ENCODE peak calls at places on chromosomes 12 and 14, in six cellular contexts. D is body of pancreas, J is A549, P is transverse colon, B is HCT116, S is sigmoid colon. K is an unnamed sample.

GRCh38 chr14:38808734-38809455 is 294.1 kb downstream of the SEC23A start:
- DNase-seq in D (no peak), J (peak), P (peak), B (peak), S (no peak), K (peak)

GRCh38 chr12:95944108-95944704 is 1.1 kb downstream of the AMDHD1 start:
- DNase-seq in D (no peak), J (no peak), P (no peak), B (no peak), S (no peak), K (peak)

GRCh38 chr12:116076399-116076798 is 201.1 kb downstream of the MED13L start:
- DNase-seq in D (no peak), J (no peak), P (no peak), B (no peak), S (no peak), K (no peak)

GRCh38 chr12:14260011-14260993 is 105.2 kb upstream of the ATF7IP start:
- DNase-seq in D (peak), J (peak), P (peak), B (peak), S (peak), K (peak)

GRCh38 chr12:120138366-120138765 is 21.8 kb upstream of the RAB35 start:
- DNase-seq in D (no peak), J (no peak), P (no peak), B (no peak), S (no peak), K (no peak)

GRCh38 chr14:50714452-50715073 is 46.5 kb upstream of the SAV1 start:
- DNase-seq in D (no peak), J (peak), P (no peak), B (peak), S (no peak), K (peak)

GRCh38 chr12:67096533-67097318 is 172.4 kb upstream of the CAND1 start:
- DNase-seq in D (no peak), J (no peak), P (no peak), B (no peak), S (no peak), K (peak)

GRCh38 chr14:61268797-61269196 is 12.3 kb downstream of the TMEM30B start:
- DNase-seq in D (no peak), J (no peak), P (no peak), B (no peak), S (no peak), K (no peak)

GRCh38 chr12:106919910-106920544 is 35.7 kb upstream of the TMEM263 start:
- DNase-seq in D (no peak), J (peak), P (no peak), B (peak), S (no peak), K (peak)

GRCh38 chr12:47307680-47308399 is 228.1 kb upstream of the AMIGO2 start:
- DNase-seq in D (peak), J (peak), P (peak), B (peak), S (no peak), K (peak)

GRCh38 chr14:37587881-37588666 is 7.0 kb downstream of the FOXA1 start:
- DNase-seq in D (no peak), J (peak), P (no peak), B (no peak), S (no peak), K (no peak)

GRCh38 chr12:110217996-110218674 is 62.9 kb upstream of the ATP2A2 start:
- DNase-seq in D (no peak), J (no peak), P (no peak), B (no peak), S (no peak), K (no peak)

GRCh38 chr12:49515266-49515665 is 23.6 kb upstream of the KCNH3 start:
- DNase-seq in D (no peak), J (peak), P (no peak), B (no peak), S (no peak), K (peak)

GRCh38 chr14:37546621-37547447 is 48.2 kb downstream of the FOXA1 start:
- DNase-seq in D (no peak), J (peak), P (no peak), B (no peak), S (no peak), K (no peak)

GRCh38 chr14:32702571-32702970 is 236.1 kb upstream of the NPAS3 start:
- DNase-seq in D (no peak), J (no peak), P (peak), B (no peak), S (peak), K (no peak)

GRCh38 chr12:26124491-26125450 is at the start of gene BHLHE41:
- DNase-seq in D (peak), J (no peak), P (peak), B (no peak), S (peak), K (peak)
- TF ChIP-seq POLR2A in D (peak), J (no peak), P (peak), B (no peak), S (peak), K (no peak)

GRCh38 chr14:73786632-73786941 is 65.0 kb upstream of the PTGR2 start:
- DNase-seq in D (peak), J (peak), P (peak), B (no peak), S (peak), K (peak)

GRCh38 chr14:73785834-73786631 is 65.6 kb upstream of the PTGR2 start:
- DNase-seq in D (peak), J (peak), P (peak), B (peak), S (peak), K (peak)

GRCh38 chr14:73784065-73784987 is 67.3 kb upstream of the PTGR2 start:
- DNase-seq in D (peak), J (no peak), P (no peak), B (no peak), S (peak), K (peak)

GRCh38 chr14:73785336-73785833 is 66.2 kb upstream of the PTGR2 start:
- DNase-seq in D (no peak), J (peak), P (peak), B (no peak), S (peak), K (peak)

DNA sequence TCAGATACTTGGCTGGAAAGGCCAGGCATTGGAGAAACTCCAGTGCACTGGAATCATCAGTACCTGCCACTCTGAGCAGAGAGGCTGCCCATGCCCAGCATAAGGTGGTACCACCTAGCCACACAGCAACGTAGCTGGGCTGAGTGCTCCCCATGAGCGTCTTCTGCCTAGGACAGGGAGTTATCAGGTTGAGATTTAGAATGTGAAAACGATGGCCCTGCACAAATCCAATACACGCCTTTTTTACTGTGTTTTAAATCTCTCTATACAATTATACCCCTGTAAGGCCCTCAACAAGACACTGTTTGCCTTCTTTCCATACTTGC is 66.7 kb upstream of the PTGR2 start:
- DNase-seq in D (no peak), J (no peak), P (no peak), B (no peak), S (peak), K (no peak)
- H3K4me3 ChIP-seq in D (no peak), J (peak), P (peak), B (no peak), S (peak), K (peak)

GRCh38 chr14:92121670-92122350 is at the start of the genes CPSF2 and NDUFB1:
- DNase-seq in D (peak), J (peak), P (peak), B (peak), S (peak), K (peak)
- TF ChIP-seq POLR2A in D (peak), J (peak), P (peak), B (peak), S (peak), K (peak)

DNA sequence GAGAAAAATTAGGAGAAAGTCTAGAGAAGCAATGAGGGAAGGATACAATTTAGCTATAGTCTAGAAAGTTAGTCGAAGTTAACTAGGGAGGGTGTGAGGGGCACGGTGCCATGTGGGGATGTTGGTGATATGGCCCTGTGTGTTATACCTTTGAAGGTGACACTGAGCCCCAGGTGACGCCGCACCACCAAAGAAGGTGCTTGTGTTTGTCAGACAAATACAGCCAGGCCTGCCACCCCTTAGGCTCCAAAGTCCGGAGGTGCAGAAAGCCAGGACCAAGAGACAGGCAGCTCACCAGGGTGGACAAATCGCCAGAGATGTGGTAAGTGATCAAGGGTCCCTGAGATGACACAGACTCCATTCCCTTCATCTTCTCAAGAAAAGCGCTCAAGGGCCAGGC is 1.1 kb downstream of the C1S start:
- DNase-seq in D (no peak), J (no peak), P (no peak), B (no peak), S (no peak), K (no peak)
- H3K4me3 ChIP-seq in D (no peak), J (no peak), P (peak), B (no peak), S (peak), K (no peak)

GRCh38 chr12:75289678-75290200 is 40.4 kb downstream of the CAPS2 start:
- DNase-seq in D (no peak), J (peak), P (no peak), B (peak), S (no peak), K (peak)

GRCh38 chr12:75294338-75294737 is 35.8 kb downstream of the CAPS2 start:
- DNase-seq in D (no peak), J (no peak), P (no peak), B (no peak), S (no peak), K (no peak)

GRCh38 chr12:75294797-75295196 is 35.3 kb downstream of the CAPS2 start:
- DNase-seq in D (no peak), J (no peak), P (no peak), B (no peak), S (no peak), K (no peak)

GRCh38 chr12:75291014-75291413 is 39.1 kb downstream of the CAPS2 start:
- DNase-seq in D (no peak), J (no peak), P (no peak), B (no peak), S (no peak), K (no peak)
- TF ChIP-seq POLR2A in D (no peak), J (no peak), P (no peak), B (no peak), S (no peak), K (no peak)